ENCODE peak calls at places on chromosomes 1 and 21, in six cellular contexts. I is heart left ventricle, Y is left ventricle myocardium inferior, Z is GM06990, J is IMR-90, N is tibial nerve. K is an unnamed sample.

GRCh38 chr1:33433509-33434362 is 2.8 kb upstream of the PHC2 start:
- DNase-seq in I (peak; percentile 33), Y (no peak), Z (no peak), J (peak; percentile 99), N (peak; percentile 83), K (peak; percentile 82)

GRCh38 chr1:55781944-55782482 is 566.8 kb upstream of the USP24 start:
- DNase-seq in I (peak; percentile 36), Y (no peak), Z (no peak), J (peak; percentile 94), N (no peak), K (peak; percentile 85)

GRCh38 chr1:242178924-242179708 is 180.2 kb upstream of the MAP1LC3C start:
- DNase-seq in I (no peak), Y (no peak), Z (no peak), J (no peak), N (no peak), K (no peak)

GRCh38 chr1:94755675-94756074 is 64.5 kb upstream of the SLC44A3 start:
- DNase-seq in I (peak; percentile 37), Y (no peak), Z (no peak), J (peak; percentile 99), N (peak; percentile 69), K (peak; percentile 97)

GRCh38 chr1:229537894-229538293 is 20.6 kb downstream of the ABCB10 start:
- DNase-seq in I (no peak), Y (no peak), Z (no peak), J (no peak), N (no peak), K (no peak)

GRCh38 chr1:228015276-228016180 is 8.7 kb downstream of the WNT3A start:
- DNase-seq in I (no peak), Y (peak; percentile 3), Z (no peak), J (peak; percentile 28), N (no peak), K (no peak)

GRCh38 chr1:165896277-165896676 is 68.9 kb downstream of the UCK2 start:
- DNase-seq in I (peak; percentile 53), Y (no peak), Z (no peak), J (peak; percentile 98), N (peak; percentile 32), K (peak; percentile 38)

GRCh38 chr1:183069562-183070216 is 46.5 kb downstream of the LAMC1 start:
- DNase-seq in I (no peak), Y (no peak), Z (no peak), J (no peak), N (no peak), K (no peak)

GRCh38 chr1:100462291-100463040 is 75.5 kb upstream of the GPR88 start:
- DNase-seq in I (no peak), Y (no peak), Z (no peak), J (no peak), N (no peak), K (no peak)

GRCh38 chr1:113742515-113742914 is 16.8 kb downstream of the PHTF1 start:
- DNase-seq in I (no peak), Y (no peak), Z (no peak), J (peak; percentile 11), N (no peak), K (no peak)

GRCh38 chr21:44485254-44485793 is 30.0 kb downstream of the LRRC3 start:
- DNase-seq in I (no peak), Y (no peak), Z (no peak), J (peak; percentile 8), N (peak; percentile 17), K (no peak)

GRCh38 chr1:57010511-57010910 is 44.7 kb upstream of the C8B start:
- DNase-seq in I (no peak), Y (no peak), Z (no peak), J (no peak), N (no peak), K (no peak)

GRCh38 chr21:41475714-41476405 is 32.1 kb downstream of the TMPRSS2 start:
- DNase-seq in I (no peak), Y (no peak), Z (no peak), J (no peak), N (no peak), K (no peak)
- TF ChIP-seq CTCF in I (no peak), Y (no peak), Z (no peak), J (no peak), N (no peak), K (peak; percentile 9)

GRCh38 chr1:15799004-15799867 is 8.2 kb downstream of the UQCRHL start:
- DNase-seq in I (peak; percentile 43), Y (peak; percentile 23), Z (no peak), J (peak; percentile 96), N (peak; percentile 66), K (peak; percentile 90)
- H3K4me3 ChIP-seq in I (no peak overlapping the region), Y (no peak overlapping the region), Z (no peak overlapping the region), J (no peak overlapping the region), N (no peak overlapping the region), K (no peak overlapping the region)

DNA sequence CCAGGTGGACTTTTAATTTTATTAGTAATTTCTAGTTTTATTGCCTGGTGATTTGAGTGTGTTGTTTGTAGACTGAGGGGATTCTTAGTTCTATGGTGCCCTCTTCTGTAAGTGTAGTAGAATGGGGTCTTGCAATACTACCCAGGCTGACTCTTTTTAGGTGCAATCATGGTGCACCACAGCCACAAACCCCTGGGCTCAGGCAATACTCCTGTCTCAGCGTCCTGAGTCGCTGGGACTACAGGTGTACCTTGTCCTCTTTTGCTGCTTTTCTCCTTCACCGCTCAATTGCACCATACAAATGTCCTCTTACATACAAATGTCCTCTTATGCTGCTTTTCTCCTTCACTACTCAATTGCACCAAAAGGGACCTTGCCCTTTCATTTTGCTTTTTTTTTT is 43.1 kb downstream of the SCP2 start:
- DNase-seq in I (no peak), Y (no peak), Z (no peak), J (peak; percentile 20), N (no peak), K (peak; percentile 11)
- TF ChIP-seq CTCF in I (peak; percentile 12), Y (peak; percentile 39), Z (no peak), J (peak; percentile 20), N (no peak), K (peak; percentile 36)

GRCh38 chr1:45686081-45687013 is at the start of gene GPBP1L1:
- DNase-seq in I (peak; percentile 98), Y (peak; percentile 98), Z (peak; percentile 97), J (peak; percentile 97), N (peak; percentile 95), K (peak; percentile 93)

GRCh38 chr1:45685308-45686080 is 839 bp downstream of the GPBP1L1 start:
- DNase-seq in I (no peak), Y (no peak), Z (peak; percentile 11), J (peak; percentile 2), N (peak; percentile 6), K (no peak)

GRCh38 chr1:45684402-45684801 is 1.9 kb downstream of the GPBP1L1 start:
- DNase-seq in I (no peak), Y (no peak), Z (no peak), J (no peak), N (no peak), K (no peak)

GRCh38 chr1:45679123-45679522 is 7.2 kb downstream of the GPBP1L1 start:
- DNase-seq in I (no peak), Y (no peak), Z (no peak), J (peak; percentile 2), N (no peak), K (no peak)

DNA sequence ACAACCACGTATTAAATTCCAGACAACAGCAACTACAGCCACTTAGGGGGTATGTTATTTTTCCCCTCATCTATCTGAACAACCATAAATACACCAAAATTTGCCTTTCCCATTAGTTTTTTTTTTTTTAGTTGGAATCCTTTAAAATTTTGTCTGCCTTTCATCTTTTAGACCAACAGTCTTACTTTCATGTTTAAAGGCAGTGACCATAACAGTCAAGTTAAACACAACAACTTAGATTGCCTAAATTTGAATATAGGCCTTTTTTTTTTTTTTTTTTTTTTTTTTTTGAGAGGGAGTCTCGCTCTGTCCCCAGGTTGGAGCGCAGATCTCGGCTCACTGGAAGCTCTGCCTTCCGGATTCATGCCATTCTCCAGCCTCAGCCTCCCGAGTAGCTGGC is 3.4 kb downstream of the GPBP1L1 start:
- DNase-seq in I (no peak), Y (no peak), Z (no peak), J (no peak), N (no peak), K (no peak)
- H3K4me3 ChIP-seq in I (no peak overlapping the region), Y (no peak overlapping the region), Z (no peak overlapping the region), J (no peak overlapping the region), N (no peak overlapping the region), K (no peak overlapping the region)

GRCh38 chr1:220886470-220887201 is 7.4 kb downstream of the HLX start:
- DNase-seq in I (no peak), Y (no peak), Z (no peak), J (no peak), N (no peak), K (no peak)
- TF ChIP-seq CTCF in I (no peak), Y (no peak), Z (no peak), J (no peak), N (no peak), K (no peak)

GRCh38 chr1:156502749-156503671 is 2.4 kb upstream of the MEF2D start:
- DNase-seq in I (peak; percentile 91), Y (peak; percentile 84), Z (no peak), J (peak; percentile 98), N (peak; percentile 75), K (peak; percentile 72)
- H3K4me3 ChIP-seq in I (peak overlapping the region; percentile 17), Y (peak overlapping the region; percentile 98), Z (no peak overlapping the region), J (peak overlapping the region; percentile 7), N (no peak overlapping the region), K (no peak overlapping the region)

GRCh38 chr1:109377698-109378097 is 20.0 kb downstream of the SORT1 start:
- DNase-seq in I (no peak), Y (no peak), Z (no peak), J (no peak), N (no peak), K (no peak)
- TF ChIP-seq CTCF in I (no peak), Y (no peak), Z (no peak), J (no peak), N (no peak), K (no peak)

GRCh38 chr1:59128239-59128736 is 168.6 kb upstream of the FGGY start:
- DNase-seq in I (no peak), Y (no peak), Z (no peak), J (peak; percentile 66), N (no peak), K (no peak)

GRCh38 chr1:59125154-59125553 is 171.7 kb upstream of the FGGY start:
- DNase-seq in I (no peak), Y (no peak), Z (no peak), J (no peak), N (no peak), K (no peak)

GRCh38 chr1:59124166-59124565 is 172.7 kb upstream of the FGGY start:
- DNase-seq in I (no peak), Y (no peak), Z (no peak), J (peak; percentile 61), N (no peak), K (no peak)

GRCh38 chr1:59125711-59126320 is 171.1 kb upstream of the FGGY start:
- DNase-seq in I (no peak), Y (no peak), Z (no peak), J (no peak), N (no peak), K (no peak)

DNA sequence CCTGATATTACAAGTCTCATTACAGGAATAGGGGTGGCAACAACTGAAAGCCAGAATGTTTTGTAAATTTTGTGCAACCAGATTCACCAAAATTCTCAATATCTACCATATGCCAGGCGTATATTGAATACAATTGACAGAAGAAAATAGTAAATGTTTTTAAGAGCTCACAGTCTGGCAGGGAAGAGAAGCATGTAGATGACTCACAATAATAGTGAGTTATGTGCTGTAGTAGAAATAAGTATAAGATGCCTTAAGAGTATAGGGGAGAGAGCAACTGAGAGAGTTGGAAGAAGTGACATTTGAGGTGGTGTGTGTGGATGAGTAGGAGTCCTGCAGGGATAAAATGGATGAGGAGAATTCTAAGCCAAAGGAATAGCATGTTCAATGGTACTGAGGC is 170.5 kb upstream of the FGGY start:
- DNase-seq in I (no peak), Y (no peak), Z (no peak), J (peak; percentile 55), N (no peak), K (no peak)
- H3K4me3 ChIP-seq in I (no peak overlapping the region), Y (no peak overlapping the region), Z (no peak overlapping the region), J (no peak overlapping the region), N (no peak overlapping the region), K (no peak overlapping the region)